ENCODE peak calls at places on chromosome 22, in five cellular contexts. One of them, this sample, is unnamed.

GRCh38 chr22:36027579-36027959 is 1.1 kb downstream of the RBFOX2 start:
- DNase-seq in HFFc6: no peak
- DNase-seq in activated CD8-positive, alpha-beta T cell treated with anti-CD3 and anti-CD28 coated beads for 36 hours: peak; percentile 34
- DNase-seq in foreskin fibroblast: no peak
- DNase-seq in PC-9: no peak
- DNase-seq in this sample: no peak

GRCh38 chr22:41654322-41654721 is 33.2 kb downstream of the XRCC6 start:
- DNase-seq in HFFc6: no peak
- DNase-seq in activated CD8-positive, alpha-beta T cell treated with anti-CD3 and anti-CD28 coated beads for 36 hours: no peak
- DNase-seq in foreskin fibroblast: no peak
- DNase-seq in PC-9: no peak
- DNase-seq in this sample: no peak

GRCh38 chr22:39675907-39676306 is 105.4 kb downstream of the CACNA1I start:
- DNase-seq in HFFc6: no peak
- DNase-seq in activated CD8-positive, alpha-beta T cell treated with anti-CD3 and anti-CD28 coated beads for 36 hours: no peak
- DNase-seq in foreskin fibroblast: no peak
- DNase-seq in PC-9: no peak
- DNase-seq in this sample: no peak

GRCh38 chr22:37178350-37179125 is 9.5 kb downstream of the C1QTNF6 start:
- DNase-seq in HFFc6: no peak
- DNase-seq in activated CD8-positive, alpha-beta T cell treated with anti-CD3 and anti-CD28 coated beads for 36 hours: no peak
- DNase-seq in foreskin fibroblast: no peak
- DNase-seq in PC-9: peak; percentile 58
- DNase-seq in this sample: no peak

GRCh38 chr22:22001664-22002525 is 19.3 kb upstream of the TOP3B start:
- DNase-seq in HFFc6: no peak
- DNase-seq in activated CD8-positive, alpha-beta T cell treated with anti-CD3 and anti-CD28 coated beads for 36 hours: no peak
- DNase-seq in foreskin fibroblast: no peak
- DNase-seq in PC-9: no peak
- DNase-seq in this sample: no peak

GRCh38 chr22:50084570-50084969 is 656 bp downstream of the MLC1 start:
- DNase-seq in HFFc6: no peak
- DNase-seq in activated CD8-positive, alpha-beta T cell treated with anti-CD3 and anti-CD28 coated beads for 36 hours: no peak
- DNase-seq in foreskin fibroblast: no peak
- DNase-seq in PC-9: no peak
- DNase-seq in this sample: no peak

GRCh38 chr22:20305894-20306645 is 13.8 kb downstream of the DGCR6L start:
- DNase-seq in HFFc6: no peak
- DNase-seq in activated CD8-positive, alpha-beta T cell treated with anti-CD3 and anti-CD28 coated beads for 36 hours: no peak
- DNase-seq in foreskin fibroblast: no peak
- DNase-seq in PC-9: no peak
- DNase-seq in this sample: no peak

GRCh38 chr22:39312410-39312809 is 7.0 kb downstream of the RPL3 start:
- DNase-seq in HFFc6: no peak
- DNase-seq in activated CD8-positive, alpha-beta T cell treated with anti-CD3 and anti-CD28 coated beads for 36 hours: peak; percentile 13
- DNase-seq in foreskin fibroblast: no peak
- DNase-seq in PC-9: no peak
- DNase-seq in this sample: no peak

GRCh38 chr22:41340357-41340756 is 39.0 kb downstream of the ZC3H7B start:
- DNase-seq in HFFc6: no peak
- DNase-seq in activated CD8-positive, alpha-beta T cell treated with anti-CD3 and anti-CD28 coated beads for 36 hours: no peak
- DNase-seq in foreskin fibroblast: no peak
- DNase-seq in PC-9: no peak
- DNase-seq in this sample: no peak

GRCh38 chr22:36110306-36110791 is 50.2 kb downstream of the APOL3 start:
- DNase-seq in HFFc6: no peak
- DNase-seq in activated CD8-positive, alpha-beta T cell treated with anti-CD3 and anti-CD28 coated beads for 36 hours: no peak
- DNase-seq in foreskin fibroblast: no peak
- DNase-seq in PC-9: no peak
- DNase-seq in this sample: no peak

GRCh38 chr22:40276877-40277823 is 69.2 kb upstream of the ADSL start:
- DNase-seq in HFFc6: peak; percentile 28
- DNase-seq in activated CD8-positive, alpha-beta T cell treated with anti-CD3 and anti-CD28 coated beads for 36 hours: no peak
- DNase-seq in foreskin fibroblast: no peak
- DNase-seq in PC-9: no peak
- DNase-seq in this sample: peak; percentile 67

GRCh38 chr22:49972163-49973017 is 11.8 kb downstream of the PIM3 start:
- DNase-seq in HFFc6: no peak
- DNase-seq in activated CD8-positive, alpha-beta T cell treated with anti-CD3 and anti-CD28 coated beads for 36 hours: peak; percentile 50
- DNase-seq in foreskin fibroblast: no peak
- DNase-seq in PC-9: no peak
- DNase-seq in this sample: no peak

GRCh38 chr22:41222846-41223507 is 17.8 kb downstream of the CHADL start:
- DNase-seq in HFFc6: no peak
- DNase-seq in activated CD8-positive, alpha-beta T cell treated with anti-CD3 and anti-CD28 coated beads for 36 hours: no peak
- DNase-seq in foreskin fibroblast: no peak
- DNase-seq in PC-9: no peak
- DNase-seq in this sample: no peak

GRCh38 chr22:30223303-30223702 is 23.3 kb downstream of the LIF start:
- DNase-seq in HFFc6: no peak
- DNase-seq in activated CD8-positive, alpha-beta T cell treated with anti-CD3 and anti-CD28 coated beads for 36 hours: no peak
- DNase-seq in foreskin fibroblast: no peak
- DNase-seq in PC-9: no peak
- DNase-seq in this sample: no peak

GRCh38 chr22:49617866-49618688 is 209.6 kb downstream of the BRD1 start:
- DNase-seq in HFFc6: no peak
- DNase-seq in activated CD8-positive, alpha-beta T cell treated with anti-CD3 and anti-CD28 coated beads for 36 hours: no peak
- DNase-seq in foreskin fibroblast: no peak
- DNase-seq in PC-9: no peak
- DNase-seq in this sample: no peak

GRCh38 chr22:26589367-26589844 is 526 bp downstream of the TPST2 start:
- DNase-seq in HFFc6: peak; percentile 18
- DNase-seq in activated CD8-positive, alpha-beta T cell treated with anti-CD3 and anti-CD28 coated beads for 36 hours: peak; percentile 59
- DNase-seq in foreskin fibroblast: no peak
- DNase-seq in PC-9: no peak
- DNase-seq in this sample: no peak

DNA sequence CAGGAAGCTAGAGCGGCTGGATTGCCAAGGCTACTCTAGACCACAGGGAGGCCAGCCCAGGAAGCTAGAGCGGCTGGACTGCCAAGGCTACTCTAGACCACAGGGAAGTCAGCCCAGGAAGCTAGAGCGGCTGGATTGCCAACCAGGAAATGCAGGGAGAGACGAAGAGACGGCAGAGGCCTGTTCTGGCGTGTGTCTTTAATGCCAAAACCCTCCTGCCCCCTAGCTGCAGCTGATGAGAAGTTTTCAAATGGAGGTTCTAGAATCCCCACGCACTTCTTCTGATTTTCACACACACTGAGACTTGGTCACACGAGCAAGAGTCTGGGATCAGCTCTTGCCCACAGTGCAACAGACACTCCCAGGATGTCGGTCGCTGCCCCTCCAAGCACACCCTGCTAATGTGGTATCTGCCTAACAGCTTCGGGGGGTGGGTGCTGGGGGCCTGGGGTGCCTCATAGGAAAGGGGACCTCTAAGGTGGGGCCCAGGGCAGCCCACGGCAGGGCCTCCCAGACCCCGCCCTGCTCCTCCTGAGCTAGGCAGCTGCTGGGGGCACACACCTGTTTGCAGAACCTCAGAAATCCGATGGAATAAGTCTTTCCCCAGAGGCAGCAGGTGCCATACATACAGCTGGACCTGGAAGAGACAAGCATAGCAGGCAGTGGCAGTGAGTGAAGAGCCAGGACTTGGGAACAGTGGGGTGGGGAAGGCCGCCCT is 28.5 kb downstream of the MAFF start:
- DNase-seq in HFFc6: no peak
- DNase-seq in activated CD8-positive, alpha-beta T cell treated with anti-CD3 and anti-CD28 coated beads for 36 hours: peak; percentile 66
- DNase-seq in foreskin fibroblast: peak; percentile 64
- DNase-seq in PC-9: no peak
- DNase-seq in this sample: peak; percentile 52
- TF ChIP-seq CTCF in HFFc6: peak; percentile 58
- TF ChIP-seq CTCF in activated CD8-positive, alpha-beta T cell treated with anti-CD3 and anti-CD28 coated beads for 36 hours: peak; percentile 59
- TF ChIP-seq CTCF in foreskin fibroblast: no peak
- TF ChIP-seq CTCF in PC-9: peak; percentile 17
- TF ChIP-seq CTCF in this sample: peak; percentile 49

GRCh38 chr22:31944700-31945477 is 554 bp downstream of the YWHAH start:
- DNase-seq in HFFc6: no peak
- DNase-seq in activated CD8-positive, alpha-beta T cell treated with anti-CD3 and anti-CD28 coated beads for 36 hours: peak; percentile 45
- DNase-seq in foreskin fibroblast: no peak
- DNase-seq in PC-9: no peak
- DNase-seq in this sample: no peak
- TF ChIP-seq CTCF in HFFc6: peak; percentile 12
- TF ChIP-seq CTCF in activated CD8-positive, alpha-beta T cell treated with anti-CD3 and anti-CD28 coated beads for 36 hours: no peak
- TF ChIP-seq CTCF in foreskin fibroblast: no peak
- TF ChIP-seq CTCF in PC-9: no peak
- TF ChIP-seq CTCF in this sample: no peak

GRCh38 chr22:27603111-27603822 is 198.3 kb downstream of the MN1 start:
- DNase-seq in HFFc6: no peak
- DNase-seq in activated CD8-positive, alpha-beta T cell treated with anti-CD3 and anti-CD28 coated beads for 36 hours: no peak
- DNase-seq in foreskin fibroblast: no peak
- DNase-seq in PC-9: no peak
- DNase-seq in this sample: no peak
- TF ChIP-seq CTCF in HFFc6: no peak
- TF ChIP-seq CTCF in activated CD8-positive, alpha-beta T cell treated with anti-CD3 and anti-CD28 coated beads for 36 hours: no peak
- TF ChIP-seq CTCF in foreskin fibroblast: no peak
- TF ChIP-seq CTCF in PC-9: no peak
- TF ChIP-seq CTCF in this sample: no peak

DNA sequence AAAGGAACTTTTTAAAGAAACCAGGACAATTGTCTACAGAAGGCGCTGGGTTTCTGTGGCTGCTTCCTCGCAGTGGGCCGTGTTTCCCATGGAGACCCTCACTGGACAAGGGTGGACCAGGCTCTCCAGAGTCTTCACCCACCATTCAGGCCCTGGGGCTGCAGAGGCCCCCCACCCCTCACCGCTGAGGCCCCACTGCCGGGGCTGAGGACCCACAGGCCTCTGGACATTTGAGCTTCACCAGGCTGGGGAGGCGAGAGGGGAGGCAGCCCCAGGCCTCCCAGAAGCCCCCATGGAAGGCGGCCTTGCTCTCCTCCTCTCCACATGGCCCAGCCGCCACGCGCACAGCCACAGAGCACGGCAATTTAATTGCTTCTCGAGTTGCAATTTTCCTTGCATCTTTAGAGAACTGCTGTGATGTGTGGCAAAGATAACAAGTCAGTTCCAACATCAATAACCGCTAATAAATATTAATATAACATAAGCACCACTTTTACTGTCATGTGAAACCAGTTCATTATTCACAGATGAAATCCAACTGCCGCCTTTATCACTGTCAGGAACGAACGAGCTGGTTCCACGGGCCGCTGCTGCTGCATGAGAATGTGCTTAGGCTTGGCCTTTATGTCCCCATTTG is 81.0 kb downstream of the PHF21B start:
- DNase-seq in HFFc6: no peak
- DNase-seq in activated CD8-positive, alpha-beta T cell treated with anti-CD3 and anti-CD28 coated beads for 36 hours: no peak
- DNase-seq in foreskin fibroblast: no peak
- DNase-seq in PC-9: no peak
- DNase-seq in this sample: no peak
- TF ChIP-seq CTCF in HFFc6: no peak
- TF ChIP-seq CTCF in activated CD8-positive, alpha-beta T cell treated with anti-CD3 and anti-CD28 coated beads for 36 hours: no peak
- TF ChIP-seq CTCF in foreskin fibroblast: no peak
- TF ChIP-seq CTCF in PC-9: no peak
- TF ChIP-seq CTCF in this sample: no peak

GRCh38 chr22:24421428-24421931 is 5.9 kb upstream of the ADORA2A start:
- DNase-seq in HFFc6: no peak
- DNase-seq in activated CD8-positive, alpha-beta T cell treated with anti-CD3 and anti-CD28 coated beads for 36 hours: peak; percentile 68
- DNase-seq in foreskin fibroblast: no peak
- DNase-seq in PC-9: no peak
- DNase-seq in this sample: no peak
- TF ChIP-seq CTCF in HFFc6: peak; percentile 56
- TF ChIP-seq CTCF in activated CD8-positive, alpha-beta T cell treated with anti-CD3 and anti-CD28 coated beads for 36 hours: peak; percentile 64
- TF ChIP-seq CTCF in foreskin fibroblast: peak; percentile 8
- TF ChIP-seq CTCF in PC-9: no peak
- TF ChIP-seq CTCF in this sample: peak; percentile 15

DNA sequence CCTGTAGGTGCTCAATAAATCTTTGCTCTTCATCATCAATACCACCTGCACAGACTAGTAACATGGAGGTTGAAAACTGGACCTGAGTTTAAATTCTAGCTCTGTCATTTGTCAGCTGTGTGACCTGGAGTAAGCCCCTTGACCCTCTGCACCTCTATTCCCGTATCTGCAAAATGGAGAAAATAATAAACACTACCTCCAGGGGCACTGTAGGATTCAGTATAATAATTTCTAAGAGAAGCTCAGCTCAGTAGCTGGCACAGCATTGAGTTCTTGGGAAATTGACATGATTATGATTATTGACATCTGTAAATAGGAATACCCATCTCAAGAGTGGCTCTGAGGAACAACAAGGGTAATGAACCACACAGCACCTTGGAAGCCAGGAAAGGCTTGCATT is 78.4 kb downstream of the MN1 start:
- DNase-seq in HFFc6: no peak
- DNase-seq in activated CD8-positive, alpha-beta T cell treated with anti-CD3 and anti-CD28 coated beads for 36 hours: no peak
- DNase-seq in foreskin fibroblast: no peak
- DNase-seq in PC-9: peak; percentile 18
- DNase-seq in this sample: no peak
- TF ChIP-seq CTCF in HFFc6: peak; percentile 43
- TF ChIP-seq CTCF in activated CD8-positive, alpha-beta T cell treated with anti-CD3 and anti-CD28 coated beads for 36 hours: no peak
- TF ChIP-seq CTCF in foreskin fibroblast: no peak
- TF ChIP-seq CTCF in PC-9: peak; percentile 49
- TF ChIP-seq CTCF in this sample: no peak

GRCh38 chr22:43411040-43411919 is 534 bp upstream of the MPPED1 start:
- DNase-seq in HFFc6: no peak
- DNase-seq in activated CD8-positive, alpha-beta T cell treated with anti-CD3 and anti-CD28 coated beads for 36 hours: no peak
- DNase-seq in foreskin fibroblast: no peak
- DNase-seq in PC-9: no peak
- DNase-seq in this sample: no peak

GRCh38 chr22:43408009-43408408 is 3.8 kb upstream of the MPPED1 start:
- DNase-seq in HFFc6: no peak
- DNase-seq in activated CD8-positive, alpha-beta T cell treated with anti-CD3 and anti-CD28 coated beads for 36 hours: no peak
- DNase-seq in foreskin fibroblast: no peak
- DNase-seq in PC-9: no peak
- DNase-seq in this sample: no peak

GRCh38 chr22:43409046-43409445 is 2.8 kb upstream of the MPPED1 start:
- DNase-seq in HFFc6: no peak
- DNase-seq in activated CD8-positive, alpha-beta T cell treated with anti-CD3 and anti-CD28 coated beads for 36 hours: no peak
- DNase-seq in foreskin fibroblast: no peak
- DNase-seq in PC-9: no peak
- DNase-seq in this sample: no peak

GRCh38 chr22:43407591-43407990 is 4.2 kb upstream of the MPPED1 start:
- DNase-seq in HFFc6: no peak
- DNase-seq in activated CD8-positive, alpha-beta T cell treated with anti-CD3 and anti-CD28 coated beads for 36 hours: no peak
- DNase-seq in foreskin fibroblast: no peak
- DNase-seq in PC-9: no peak
- DNase-seq in this sample: no peak

GRCh38 chr22:43409800-43410199 is 2.0 kb upstream of the MPPED1 start:
- DNase-seq in HFFc6: no peak
- DNase-seq in activated CD8-positive, alpha-beta T cell treated with anti-CD3 and anti-CD28 coated beads for 36 hours: no peak
- DNase-seq in foreskin fibroblast: no peak
- DNase-seq in PC-9: no peak
- DNase-seq in this sample: no peak
- TF ChIP-seq CTCF in HFFc6: no peak
- TF ChIP-seq CTCF in activated CD8-positive, alpha-beta T cell treated with anti-CD3 and anti-CD28 coated beads for 36 hours: no peak
- TF ChIP-seq CTCF in foreskin fibroblast: no peak
- TF ChIP-seq CTCF in PC-9: no peak
- TF ChIP-seq CTCF in this sample: no peak

GRCh38 chr22:48282804-48283203 is 1520.4 kb downstream of the TBC1D22A start:
- DNase-seq in HFFc6: no peak
- DNase-seq in activated CD8-positive, alpha-beta T cell treated with anti-CD3 and anti-CD28 coated beads for 36 hours: no peak
- DNase-seq in foreskin fibroblast: no peak
- DNase-seq in PC-9: no peak
- DNase-seq in this sample: no peak
- TF ChIP-seq CTCF in HFFc6: no peak
- TF ChIP-seq CTCF in activated CD8-positive, alpha-beta T cell treated with anti-CD3 and anti-CD28 coated beads for 36 hours: no peak
- TF ChIP-seq CTCF in foreskin fibroblast: no peak
- TF ChIP-seq CTCF in PC-9: no peak
- TF ChIP-seq CTCF in this sample: no peak